ENCODE peak calls at places on chromosome 10, in four cellular contexts. One of them, this sample, is unnamed.

GRCh38 chr10:101609481-101609880 is 21.4 kb downstream of the DPCD start:
- DNase-seq in H1: no peak
- DNase-seq in trophoblast cell: no peak
- DNase-seq in mesenchymal stem cell: peak; percentile 51
- DNase-seq in this sample: no peak

GRCh38 chr10:21496285-21497176 is 29.0 kb downstream of the SKIDA1 start:
- DNase-seq in H1: peak; percentile 83
- DNase-seq in trophoblast cell: peak; percentile 68
- DNase-seq in mesenchymal stem cell: peak; percentile 73
- DNase-seq in this sample: peak; percentile 62

GRCh38 chr10:100346351-100346764 is 675 bp upstream of the SCD start:
- DNase-seq in H1: peak; percentile 84
- DNase-seq in trophoblast cell: peak; percentile 57
- DNase-seq in mesenchymal stem cell: peak; percentile 92
- DNase-seq in this sample: peak; percentile 85

GRCh38 chr10:58791137-58791536 is 278.5 kb downstream of the BICC1 start:
- DNase-seq in H1: no peak
- DNase-seq in trophoblast cell: peak; percentile 69
- DNase-seq in mesenchymal stem cell: no peak
- DNase-seq in this sample: no peak

GRCh38 chr10:86899670-86900276 is 57.6 kb downstream of the MMRN2 start:
- DNase-seq in H1: no peak
- DNase-seq in trophoblast cell: peak; percentile 85
- DNase-seq in mesenchymal stem cell: peak; percentile 72
- DNase-seq in this sample: no peak

GRCh38 chr10:21100871-21101514 is 203.9 kb upstream of the NEBL start:
- DNase-seq in H1: no peak
- DNase-seq in trophoblast cell: no peak
- DNase-seq in mesenchymal stem cell: peak; percentile 68
- DNase-seq in this sample: no peak

GRCh38 chr10:79292789-79293746 is 54.2 kb upstream of the PPIF start:
- DNase-seq in H1: peak; percentile 80
- DNase-seq in trophoblast cell: peak; percentile 20
- DNase-seq in mesenchymal stem cell: no peak
- DNase-seq in this sample: peak; percentile 61

GRCh38 chr10:122301055-122301810 is 30.1 kb downstream of the BTBD16 start:
- DNase-seq in H1: no peak
- DNase-seq in trophoblast cell: no peak
- DNase-seq in mesenchymal stem cell: peak; percentile 90
- DNase-seq in this sample: no peak

GRCh38 chr10:122060250-122060649 is 71.3 kb downstream of the TACC2 start:
- DNase-seq in H1: no peak
- DNase-seq in trophoblast cell: peak; percentile 26
- DNase-seq in mesenchymal stem cell: peak; percentile 65
- DNase-seq in this sample: no peak

GRCh38 chr10:13080643-13081042 is 19.3 kb upstream of the OPTN start:
- DNase-seq in H1: no peak
- DNase-seq in trophoblast cell: no peak
- DNase-seq in mesenchymal stem cell: no peak
- DNase-seq in this sample: peak; percentile 36

GRCh38 chr10:125985557-125986246 is 89.3 kb downstream of the FANK1 start:
- DNase-seq in H1: no peak
- DNase-seq in trophoblast cell: no peak
- DNase-seq in mesenchymal stem cell: no peak
- DNase-seq in this sample: no peak

GRCh38 chr10:25363638-25364037 is 188.8 kb downstream of the GPR158 start:
- DNase-seq in H1: no peak
- DNase-seq in trophoblast cell: no peak
- DNase-seq in mesenchymal stem cell: no peak
- DNase-seq in this sample: no peak

GRCh38 chr10:8051109-8051781 is 3.2 kb upstream of the GATA3 start:
- DNase-seq in H1: peak; percentile 81
- DNase-seq in trophoblast cell: peak; percentile 66
- DNase-seq in mesenchymal stem cell: no peak
- DNase-seq in this sample: no peak

GRCh38 chr10:100979821-100980272 is 7.5 kb downstream of the MRPL43 start:
- DNase-seq in H1: no peak
- DNase-seq in trophoblast cell: no peak
- DNase-seq in mesenchymal stem cell: no peak
- DNase-seq in this sample: no peak

GRCh38 chr10:79382491-79382941 is 35.2 kb downstream of the PPIF start:
- DNase-seq in H1: peak; percentile 45
- DNase-seq in trophoblast cell: no peak
- DNase-seq in mesenchymal stem cell: no peak
- DNase-seq in this sample: peak; percentile 32

GRCh38 chr10:77805676-77806075 is 120.9 kb downstream of the DLG5 start:
- DNase-seq in H1: no peak
- DNase-seq in trophoblast cell: no peak
- DNase-seq in mesenchymal stem cell: no peak
- DNase-seq in this sample: no peak

GRCh38 chr10:72525277-72525676 is 100.6 kb downstream of the MICU1 start:
- DNase-seq in H1: no peak
- DNase-seq in trophoblast cell: no peak
- DNase-seq in mesenchymal stem cell: peak; percentile 20
- DNase-seq in this sample: no peak

GRCh38 chr10:47104101-47104707 is 193.0 kb downstream of the PTPN20 start:
- DNase-seq in H1: peak; percentile 20
- DNase-seq in trophoblast cell: no peak
- DNase-seq in mesenchymal stem cell: no peak
- DNase-seq in this sample: no peak

GRCh38 chr10:42940487-42941157 is 136.2 kb upstream of the RET start:
- DNase-seq in H1: peak; percentile 29
- DNase-seq in trophoblast cell: no peak
- DNase-seq in mesenchymal stem cell: no peak
- DNase-seq in this sample: peak; percentile 24

DNA sequence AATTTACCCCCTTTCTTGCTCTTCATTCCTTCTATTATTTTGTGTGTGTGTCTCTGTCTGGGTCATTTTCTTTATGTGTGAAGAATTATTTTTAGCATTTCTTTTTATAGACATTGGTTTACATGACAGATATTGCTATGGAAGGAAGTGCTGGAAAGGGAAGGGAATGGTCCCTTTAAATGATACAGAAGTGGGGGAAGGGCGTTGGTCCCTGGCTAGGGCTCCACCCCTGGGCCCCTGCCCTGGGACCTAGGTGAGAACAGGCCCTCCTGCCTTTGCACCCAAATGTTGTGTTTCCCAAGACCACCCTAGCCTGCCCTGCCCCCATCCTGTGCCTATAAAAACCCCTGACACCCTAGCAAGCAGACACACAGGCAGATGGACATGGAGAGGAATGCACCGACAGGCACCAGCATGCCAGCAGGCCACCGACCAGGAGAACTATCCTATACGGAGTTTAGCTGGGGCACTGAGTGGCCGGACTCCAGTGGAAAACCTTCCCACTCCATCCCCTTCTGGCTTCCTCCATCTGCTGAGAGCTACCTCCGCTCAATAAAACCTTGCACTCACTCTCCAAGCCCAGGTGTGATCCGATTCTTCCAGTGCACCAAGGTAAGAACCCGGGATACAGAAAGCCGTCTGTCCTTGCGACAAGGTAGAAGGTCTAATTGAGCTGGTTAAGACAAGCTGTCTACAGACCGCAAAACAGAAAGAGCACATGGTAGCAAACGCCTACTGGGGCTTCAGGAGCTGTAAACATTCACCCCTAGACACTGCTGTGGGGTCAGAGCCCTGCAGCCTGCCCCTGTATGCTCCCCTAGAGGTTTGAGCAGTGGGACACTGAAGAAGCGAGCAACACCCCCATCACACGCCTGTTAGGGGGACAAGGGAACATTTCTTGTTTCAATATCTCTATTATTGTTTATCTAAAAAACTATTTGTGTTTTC is 515.7 kb downstream of the SORCS1 start:
- DNase-seq in H1: no peak
- DNase-seq in trophoblast cell: no peak
- DNase-seq in mesenchymal stem cell: no peak
- DNase-seq in this sample: no peak
- H3K9ac ChIP-seq in H1: no peak overlapping the region
- H3K9ac ChIP-seq in trophoblast cell: no peak overlapping the region
- H3K9ac ChIP-seq in mesenchymal stem cell: no peak overlapping the region
- H3K9ac ChIP-seq in this sample: no peak overlapping the region

GRCh38 chr10:131657318-131657984 is 243.4 kb upstream of the PPP2R2D start:
- DNase-seq in H1: peak; percentile 35
- DNase-seq in trophoblast cell: no peak
- DNase-seq in mesenchymal stem cell: no peak
- DNase-seq in this sample: peak; percentile 13

GRCh38 chr10:131656446-131656845 is 244.4 kb upstream of the PPP2R2D start:
- DNase-seq in H1: peak; percentile 35
- DNase-seq in trophoblast cell: no peak
- DNase-seq in mesenchymal stem cell: no peak
- DNase-seq in this sample: peak; percentile 16

GRCh38 chr10:131655101-131655849 is 245.5 kb upstream of the PPP2R2D start:
- DNase-seq in H1: peak; percentile 48
- DNase-seq in trophoblast cell: no peak
- DNase-seq in mesenchymal stem cell: no peak
- DNase-seq in this sample: peak; percentile 33

GRCh38 chr10:131654471-131655087 is 246.2 kb upstream of the PPP2R2D start:
- DNase-seq in H1: peak; percentile 39
- DNase-seq in trophoblast cell: no peak
- DNase-seq in mesenchymal stem cell: no peak
- DNase-seq in this sample: peak; percentile 34

DNA sequence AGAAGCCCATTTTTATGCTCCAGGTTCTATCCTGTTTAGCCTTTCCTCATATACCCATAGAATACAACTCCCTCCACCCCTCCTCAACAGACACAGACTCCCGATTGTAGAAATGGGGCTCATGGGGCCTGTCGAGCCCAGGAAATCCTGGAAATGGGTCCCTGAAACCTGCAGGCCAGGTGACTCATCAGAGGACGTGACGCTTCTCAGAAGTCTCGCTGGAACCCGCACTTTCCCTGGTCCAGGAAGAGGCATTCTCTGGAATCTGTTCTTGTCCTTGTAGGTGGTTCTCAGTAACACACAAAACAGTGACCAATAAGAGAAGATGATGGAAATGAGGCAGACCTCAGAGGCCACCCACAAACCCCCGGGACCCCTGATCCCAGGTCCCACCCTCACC is 244.8 kb upstream of the PPP2R2D start:
- DNase-seq in H1: no peak
- DNase-seq in trophoblast cell: no peak
- DNase-seq in mesenchymal stem cell: no peak
- DNase-seq in this sample: peak; percentile 6
- H2BK12ac ChIP-seq in H1: peak overlapping the region; percentile 87
- H2BK12ac ChIP-seq in trophoblast cell: no peak overlapping the region
- H2BK12ac ChIP-seq in mesenchymal stem cell: no peak overlapping the region
- H2BK12ac ChIP-seq in this sample: no peak overlapping the region

DNA sequence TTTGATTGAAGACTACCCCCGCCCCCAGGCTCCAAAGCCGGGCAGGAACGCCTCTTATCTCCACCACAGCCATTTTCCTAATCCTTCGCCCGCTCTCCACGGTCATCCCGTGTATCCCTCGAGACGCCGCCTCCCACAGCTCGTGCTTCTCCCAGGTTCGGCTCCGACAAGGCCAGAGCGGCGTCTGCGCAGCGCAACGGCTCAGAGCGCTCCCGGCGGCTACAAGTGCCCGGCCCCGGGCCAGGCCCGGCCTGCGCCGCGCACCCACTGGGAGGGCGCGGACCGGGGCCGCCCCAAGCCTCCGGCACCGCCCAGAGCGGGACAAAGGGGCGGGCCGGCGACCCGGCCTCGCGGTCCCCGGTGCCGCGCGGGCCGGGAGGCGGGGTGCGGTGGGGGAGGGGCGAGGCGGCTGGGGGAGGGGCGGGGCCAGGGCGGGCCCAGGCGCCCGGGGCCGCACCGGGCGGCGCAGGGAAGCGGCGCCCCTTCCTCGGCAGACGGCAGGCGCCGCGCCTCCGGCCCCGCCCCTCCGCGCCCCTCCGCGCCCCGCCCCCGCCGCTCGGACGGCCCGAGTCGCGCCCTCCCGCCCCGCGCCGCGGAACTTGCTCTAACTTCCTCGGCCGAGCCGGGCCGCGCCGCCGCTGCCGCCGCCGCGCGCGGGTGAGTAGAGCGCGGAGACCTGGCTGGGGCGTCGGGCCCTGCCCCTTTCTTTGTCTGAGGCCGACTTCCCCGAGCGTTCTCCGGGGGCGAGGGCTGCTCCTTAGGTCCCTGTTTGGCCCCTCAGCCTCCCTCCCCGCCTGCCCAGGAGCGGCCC is at the start of gene TSPAN14:
- DNase-seq in H1: peak; percentile 78
- DNase-seq in trophoblast cell: peak; percentile 85
- DNase-seq in mesenchymal stem cell: peak; percentile 84
- DNase-seq in this sample: peak; percentile 82
- H2AK5ac ChIP-seq in H1: no peak within 1 kb of the TSS
- H2AK5ac ChIP-seq in trophoblast cell: peak within 1 kb of the TSS; percentile 71
- H2AK5ac ChIP-seq in mesenchymal stem cell: no peak within 1 kb of the TSS
- H2AK5ac ChIP-seq in this sample: no peak within 1 kb of the TSS

DNA sequence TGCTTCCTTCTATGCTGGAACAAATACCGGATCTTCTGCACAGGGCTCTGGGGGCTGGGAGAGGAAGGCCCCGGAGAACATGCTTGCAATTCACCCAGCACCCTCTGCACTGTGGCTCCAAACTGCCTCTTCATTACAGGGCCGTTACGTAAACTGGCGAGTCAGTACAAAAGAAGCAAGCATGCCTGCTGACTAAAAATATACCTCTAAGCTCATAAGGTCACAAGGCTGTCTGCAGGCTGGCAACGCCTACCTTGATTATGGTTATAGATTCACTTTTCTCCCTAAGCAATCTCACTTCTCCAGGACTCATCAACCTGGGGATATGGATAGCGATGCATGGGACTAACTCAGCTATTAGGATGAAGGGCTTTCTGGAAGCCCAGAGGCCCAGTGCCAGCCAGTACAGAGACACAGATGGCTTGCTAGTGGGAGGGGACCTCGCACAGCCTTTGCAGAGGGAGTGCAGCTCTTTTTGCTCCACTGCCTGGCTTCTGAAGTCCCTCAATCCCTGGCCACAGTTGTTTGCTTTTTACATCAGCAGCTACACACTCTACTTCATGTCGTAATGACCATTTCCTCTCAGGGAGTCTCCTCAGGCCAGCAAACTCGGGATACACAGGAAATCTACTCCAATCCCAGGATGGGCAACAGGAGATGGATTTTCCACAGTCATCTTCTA is 96.1 kb downstream of the SH3PXD2A start:
- DNase-seq in H1: no peak
- DNase-seq in trophoblast cell: no peak
- DNase-seq in mesenchymal stem cell: peak; percentile 94
- DNase-seq in this sample: no peak
- H3K9ac ChIP-seq in H1: no peak overlapping the region
- H3K9ac ChIP-seq in trophoblast cell: no peak overlapping the region
- H3K9ac ChIP-seq in mesenchymal stem cell: peak overlapping the region; percentile 52
- H3K9ac ChIP-seq in this sample: no peak overlapping the region